ENCODE peak calls at places on chromosomes 3 and 15, in five cellular contexts. Z is neuronal stem cell, K is trophoblast cell, E is H1, V is mesenchymal stem cell. D is an unnamed sample.

GRCh38 chr3:128804017-128804816 is 75.2 kb upstream of the ACAD9 start:
- DNase-seq in E (no peak), V (peak; percentile 80), K (no peak), Z (no peak), D (peak; percentile 60)

GRCh38 chr3:136789976-136790375 is 28.9 kb upstream of the SLC35G2 start:
- DNase-seq in V (no peak), K (no peak), Z (no peak), E (no peak), D (no peak)

GRCh38 chr3:127639173-127640030 is 10.4 kb downstream of the PODXL2 start:
- DNase-seq in K (peak; percentile 89), Z (no peak), V (peak; percentile 29), E (no peak), D (peak; percentile 47)

GRCh38 chr15:93470042-93470441 is 381.0 kb upstream of the RGMA start:
- DNase-seq in Z (no peak), E (no peak), K (no peak), V (no peak), D (no peak)

GRCh38 chr3:48130321-48130881 is 57.8 kb downstream of the CDC25A start:
- DNase-seq in V (peak; percentile 93), Z (no peak), E (no peak), K (no peak), D (peak; percentile 96)

GRCh38 chr3:61965770-61966131 is 404.4 kb downstream of the PTPRG start:
- DNase-seq in Z (no peak), K (no peak), V (no peak), E (no peak), D (no peak)

GRCh38 chr15:83904107-83904720 is 250.3 kb downstream of the ADAMTSL3 start:
- DNase-seq in K (no peak), Z (no peak), V (peak; percentile 64), E (no peak), D (peak; percentile 59)

GRCh38 chr15:89837134-89837829 is 22.6 kb upstream of the ANPEP start:
- DNase-seq in V (peak; percentile 68), K (peak; percentile 38), E (no peak), Z (no peak), D (peak; percentile 59)

GRCh38 chr3:82085356-82085755 is 323.9 kb upstream of the GBE1 start:
- DNase-seq in K (no peak), E (no peak), Z (no peak), V (no peak), D (no peak)

GRCh38 chr3:64388886-64389285 is 163.6 kb upstream of the PRICKLE2 start:
- DNase-seq in E (no peak), Z (no peak), V (peak; percentile 13), K (no peak), D (no peak)

GRCh38 chr3:193554790-193555189 is at the start of gene ATP13A4:
- DNase-seq in Z (no peak), K (peak; percentile 18), E (peak; percentile 54), V (no peak), D (no peak)

GRCh38 chr3:124634210-124635168 is 95.8 kb upstream of the UMPS start:
- DNase-seq in K (no peak), Z (no peak), E (no peak), V (no peak), D (no peak)

GRCh38 chr15:71374607-71375352 is 259.5 kb downstream of the THSD4 start:
- DNase-seq in K (peak; percentile 5), Z (no peak), E (no peak), V (peak; percentile 77), D (peak; percentile 82)

GRCh38 chr3:152620395-152620794 is 214.5 kb upstream of the P2RY1 start:
- DNase-seq in E (no peak), Z (no peak), V (no peak), K (no peak), D (no peak)

GRCh38 chr3:17664923-17665322 is 77.5 kb downstream of the TBC1D5 start:
- DNase-seq in V (no peak), K (peak; percentile 12), Z (no peak), E (no peak), D (no peak)

GRCh38 chr15:101025896-101026631 is 106.9 kb downstream of the LRRK1 start:
- DNase-seq in V (no peak), Z (no peak), K (no peak), E (peak; percentile 34), D (no peak)

GRCh38 chr3:49476563-49476962 is 6.5 kb downstream of the DAG1 start:
- DNase-seq in V (no peak), Z (no peak), K (no peak), E (no peak), D (no peak)

GRCh38 chr15:57213783-57214366 is 162.4 kb upstream of the CGNL1 start:
- DNase-seq in E (no peak), V (peak; percentile 69), K (peak; percentile 56), Z (peak; percentile 41), D (peak; percentile 67)

GRCh38 chr3:141575879-141576743 is 89.3 kb downstream of the RASA2 start:
- DNase-seq in V (peak; percentile 34), E (no peak), K (peak; percentile 41), Z (no peak), D (peak; percentile 40)

GRCh38 chr15:91946914-91947313 is 93.4 kb downstream of the SLCO3A1 start:
- DNase-seq in K (no peak), Z (no peak), E (no peak), V (peak; percentile 25), D (no peak)
- H4K91ac ChIP-seq in K (no peak overlapping the region), Z (no peak overlapping the region), E (peak overlapping the region; percentile 96), V (no peak overlapping the region), D (no peak overlapping the region)

GRCh38 chr3:53170325-53171108 is 9.5 kb downstream of the PRKCD start:
- DNase-seq in K (peak; percentile 18), E (no peak), V (no peak), Z (no peak), D (no peak)

GRCh38 chr3:53171827-53172505 is 11.0 kb downstream of the PRKCD start:
- DNase-seq in K (no peak), V (no peak), E (no peak), Z (no peak), D (no peak)

GRCh38 chr3:53169832-53170324 is 8.9 kb downstream of the PRKCD start:
- DNase-seq in E (no peak), V (no peak), Z (no peak), K (no peak), D (no peak)

GRCh38 chr3:53169045-53169831 is 8.2 kb downstream of the PRKCD start:
- DNase-seq in Z (no peak), V (peak; percentile 48), K (no peak), E (no peak), D (no peak)

DNA sequence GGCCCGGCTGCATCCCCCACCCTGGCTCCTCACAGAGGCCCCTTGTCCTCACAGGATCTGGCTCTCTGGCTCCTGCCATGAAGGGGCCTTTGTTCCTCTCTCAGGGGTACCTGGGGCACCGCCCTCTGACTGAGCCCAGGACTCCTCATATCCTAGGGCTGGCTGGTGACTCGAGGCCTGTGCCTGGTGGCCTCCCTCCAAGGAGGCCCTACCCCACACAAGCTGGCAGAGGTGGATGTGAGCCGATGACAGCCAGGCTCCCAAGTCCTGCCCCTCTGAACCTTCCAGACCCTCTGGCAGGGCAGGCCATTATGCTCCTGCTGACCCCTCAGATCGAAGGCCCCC is 10.1 kb downstream of the PRKCD start:
- DNase-seq in E (no peak), Z (no peak), V (no peak), K (no peak), D (no peak)
- H3K4me3 ChIP-seq in E (no peak overlapping the region), Z (no peak overlapping the region), V (no peak overlapping the region), K (no peak overlapping the region), D (no peak overlapping the region)

GRCh38 chr3:150117076-150117475 is 146.4 kb upstream of the PFN2 start:
- DNase-seq in K (peak; percentile 53), E (no peak), Z (no peak), V (peak; percentile 33), D (no peak)
- H4K91ac ChIP-seq in K (no peak overlapping the region), E (no peak overlapping the region), Z (no peak overlapping the region), V (no peak overlapping the region), D (no peak overlapping the region)

DNA sequence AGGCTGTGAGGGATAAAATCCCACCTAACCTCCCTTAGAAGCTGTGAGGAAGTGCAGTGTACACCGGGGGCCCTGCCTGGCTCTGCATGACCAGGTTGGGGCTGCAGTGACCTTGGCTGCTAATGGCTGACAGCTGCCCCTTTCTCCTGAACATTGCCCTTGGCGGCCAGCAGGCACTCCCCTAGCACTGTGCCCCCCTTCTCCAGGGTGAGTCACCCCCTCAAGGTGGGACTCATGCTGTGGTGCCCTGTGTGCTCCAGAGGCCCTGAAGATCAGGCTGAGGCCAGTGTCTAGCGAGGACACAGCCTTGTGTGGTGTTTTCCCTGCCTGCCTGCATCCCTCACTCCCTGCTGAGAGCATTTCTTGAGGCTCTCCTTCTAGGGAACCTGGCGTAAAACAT is 21.0 kb upstream of the FGD5 start:
- DNase-seq in E (no peak), K (no peak), Z (no peak), V (no peak), D (no peak)
- H3K4me3 ChIP-seq in E (no peak overlapping the region), K (no peak overlapping the region), Z (no peak overlapping the region), V (no peak overlapping the region), D (no peak overlapping the region)

DNA sequence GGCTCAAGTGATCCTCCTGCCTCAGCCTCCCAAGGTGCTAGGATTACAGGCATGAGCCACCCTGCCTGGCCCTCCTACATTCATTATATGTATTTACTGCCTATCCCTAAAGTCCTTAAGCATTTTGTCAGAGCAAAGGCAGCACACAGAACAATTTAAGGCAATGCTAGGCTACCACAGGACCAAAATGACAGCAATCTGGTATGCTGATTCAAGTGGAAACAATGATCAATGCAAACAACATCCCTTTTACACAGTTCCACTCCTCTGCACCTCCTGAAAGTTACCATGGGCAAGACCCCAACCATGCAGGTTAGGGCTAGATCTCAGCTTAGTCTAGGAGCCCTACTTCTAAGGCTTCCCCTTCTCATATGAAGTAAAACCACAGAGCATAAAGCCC is 40.3 kb downstream of the SPG11 start:
- DNase-seq in K (no peak), V (no peak), Z (no peak), E (no peak), D (no peak)
- H4K91ac ChIP-seq in K (no peak overlapping the region), V (no peak overlapping the region), Z (no peak overlapping the region), E (no peak overlapping the region), D (no peak overlapping the region)

DNA sequence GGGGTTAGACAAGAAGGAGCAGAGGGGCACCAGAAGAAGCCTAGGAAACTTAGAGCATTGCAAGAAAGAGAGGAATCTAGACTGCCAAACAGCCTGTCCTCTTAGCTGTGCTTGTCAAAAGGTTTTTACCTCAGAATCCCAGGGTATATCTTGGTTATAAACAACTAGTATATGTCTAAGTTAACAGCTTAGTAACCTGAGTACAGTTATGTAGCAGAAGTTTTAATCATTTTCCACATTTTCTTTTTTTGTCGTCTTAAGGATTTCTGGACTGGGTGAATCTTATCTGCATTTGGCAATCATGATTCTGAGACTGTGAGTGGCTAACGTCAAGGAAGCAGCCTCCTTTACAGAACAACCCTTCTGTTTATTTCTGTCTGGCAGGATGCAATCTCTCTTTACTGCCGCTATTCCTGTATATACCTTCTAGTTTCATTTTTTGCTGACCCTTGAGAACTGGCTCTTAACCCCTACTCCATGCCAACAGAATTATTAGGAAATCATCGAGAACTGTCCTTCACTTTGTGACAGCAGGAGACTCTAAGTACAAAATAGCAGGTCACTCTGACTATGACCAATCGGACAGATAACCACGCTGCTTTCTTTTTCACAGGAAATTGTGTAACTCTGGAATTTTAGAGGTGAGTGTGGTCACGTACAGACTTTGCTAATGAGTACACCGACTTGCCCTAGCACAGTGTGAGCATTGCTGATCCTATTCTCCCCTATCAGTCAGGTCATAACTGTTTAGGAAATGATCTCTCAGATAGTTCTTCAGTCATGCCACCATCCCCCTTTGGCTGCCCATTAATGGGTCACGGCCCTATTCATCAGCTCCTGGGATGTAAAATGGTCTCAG is 3.3 kb upstream of the CP start:
- DNase-seq in Z (no peak), E (no peak), V (peak; percentile 99), K (peak; percentile 96), D (peak; percentile 92)
- H3K4me3 ChIP-seq in Z (peak overlapping the region; percentile 34), E (no peak overlapping the region), V (no peak overlapping the region), K (no peak overlapping the region), D (peak overlapping the region; percentile 54)